ENCODE peak calls at places on chromosomes 7 and 10, in eight cellular contexts. H is neural crest cell, T is lower lobe of right lung, J is lung, O is HFF-Myc, R is tibial nerve, L is HFFc6, F is tibial artery. W is an unnamed sample.
A peak's percentile ranks its signal among the peaks of the same experiment; 100 is the strongest.

GRCh38 chr10:13528875-13529713 is at the start of gene BEND7:
- DNase-seq in H (peak; percentile 43), T (peak; percentile 59), J (no peak), O (no peak), R (no peak), L (no peak), F (no peak), W (peak; percentile 69)

GRCh38 chr7:82410461-82410860 is 33.1 kb downstream of the CACNA2D1 start:
- DNase-seq in H (no peak), T (no peak), J (no peak), O (no peak), R (no peak), L (no peak), F (no peak), W (no peak)

GRCh38 chr10:71136036-71136690 is 76.2 kb upstream of the UNC5B start:
- DNase-seq in H (peak; percentile 51), T (no peak), J (no peak), O (no peak), R (no peak), L (no peak), F (peak; percentile 43), W (no peak)

GRCh38 chr7:34163956-34164355 is 258.6 kb downstream of the BMPER start:
- DNase-seq in H (no peak), T (no peak), J (no peak), O (no peak), R (no peak), L (no peak), F (no peak), W (no peak)

GRCh38 chr10:103967433-103968142 is 648 bp downstream of the SLK start:
- DNase-seq in H (peak; percentile 18), T (no peak), J (no peak), O (no peak), R (peak; percentile 20), L (no peak), F (no peak), W (no peak)

GRCh38 chr7:98733036-98733435 is 116.0 kb downstream of the NPTX2 start:
- DNase-seq in H (peak; percentile 49), T (no peak), J (no peak), O (no peak), R (no peak), L (peak; percentile 17), F (no peak), W (no peak)

GRCh38 chr10:116836902-116837513 is 12.3 kb upstream of the ENO4 start:
- DNase-seq in H (no peak), T (no peak), J (no peak), O (no peak), R (no peak), L (no peak), F (no peak), W (no peak)

GRCh38 chr10:59508296-59508695 is 145.9 kb upstream of the FAM13C start:
- DNase-seq in H (no peak), T (no peak), J (no peak), O (no peak), R (no peak), L (no peak), F (no peak), W (no peak)

GRCh38 chr10:59283456-59284082 is 78.8 kb downstream of the FAM13C start:
- DNase-seq in H (no peak), T (no peak), J (no peak), O (no peak), R (no peak), L (no peak), F (no peak), W (no peak)

GRCh38 chr10:69362471-69362954 is 54.2 kb downstream of the TACR2 start:
- DNase-seq in H (no peak), T (peak; percentile 70), J (peak; percentile 66), O (no peak), R (no peak), L (peak; percentile 77), F (peak; percentile 94), W (peak; percentile 81)

GRCh38 chr7:25861704-25862253 is 290.2 kb upstream of the NFE2L3 start:
- DNase-seq in H (no peak), T (no peak), J (no peak), O (no peak), R (no peak), L (no peak), F (no peak), W (no peak)

GRCh38 chr10:116548301-116548700 is 2.6 kb downstream of the PNLIP start:
- DNase-seq in H (no peak), T (no peak), J (no peak), O (no peak), R (no peak), L (no peak), F (no peak), W (no peak)

GRCh38 chr10:11396311-11396960 is 215.0 kb downstream of the USP6NL start:
- DNase-seq in H (no peak), T (no peak), J (no peak), O (no peak), R (no peak), L (no peak), F (no peak), W (no peak)

GRCh38 chr7:54969190-54969967 is 49.4 kb upstream of the EGFR start:
- DNase-seq in H (no peak), T (no peak), J (no peak), O (no peak), R (no peak), L (peak; percentile 15), F (no peak), W (no peak)

GRCh38 chr7:151595702-151596340 is 76.1 kb upstream of the RHEB start:
- DNase-seq in H (no peak), T (no peak), J (no peak), O (no peak), R (no peak), L (no peak), F (no peak), W (no peak)

GRCh38 chr10:4532467-4532866 is 293.5 kb upstream of the AKR1E2 start:
- DNase-seq in H (no peak), T (no peak), J (no peak), O (no peak), R (no peak), L (peak; percentile 81), F (no peak), W (no peak)

GRCh38 chr10:96133135-96133534 is 3.0 kb downstream of the ZNF518A start:
- DNase-seq in H (no peak), T (no peak), J (no peak), O (no peak), R (no peak), L (peak; percentile 5), F (no peak), W (no peak)

GRCh38 chr10:96124230-96125141 is 5.6 kb upstream of the ZNF518A start:
- DNase-seq in H (peak; percentile 30), T (peak; percentile 64), J (peak; percentile 50), O (no peak), R (no peak), L (no peak), F (no peak), W (no peak)

GRCh38 chr10:96129387-96130325 is at the start of gene ZNF518A:
- DNase-seq in H (peak; percentile 85), T (peak; percentile 97), J (peak; percentile 94), O (peak; percentile 84), R (peak; percentile 86), L (peak; percentile 94), F (peak; percentile 93), W (peak; percentile 37)

GRCh38 chr10:96125142-96125515 is 5.0 kb upstream of the ZNF518A start:
- DNase-seq in H (no peak), T (no peak), J (no peak), O (no peak), R (no peak), L (no peak), F (no peak), W (no peak)

GRCh38 chr10:96130326-96130758 is 245 bp downstream of the ZNF518A start:
- DNase-seq in H (peak; percentile 69), T (peak; percentile 81), J (peak; percentile 70), O (no peak), R (no peak), L (peak; percentile 80), F (peak; percentile 73), W (peak; percentile 33)
- TF ChIP-seq CTCF in H (peak; percentile 10), T (no peak), J (no peak), O (no peak), R (no peak), L (no peak), F (no peak), W (no peak)

DNA sequence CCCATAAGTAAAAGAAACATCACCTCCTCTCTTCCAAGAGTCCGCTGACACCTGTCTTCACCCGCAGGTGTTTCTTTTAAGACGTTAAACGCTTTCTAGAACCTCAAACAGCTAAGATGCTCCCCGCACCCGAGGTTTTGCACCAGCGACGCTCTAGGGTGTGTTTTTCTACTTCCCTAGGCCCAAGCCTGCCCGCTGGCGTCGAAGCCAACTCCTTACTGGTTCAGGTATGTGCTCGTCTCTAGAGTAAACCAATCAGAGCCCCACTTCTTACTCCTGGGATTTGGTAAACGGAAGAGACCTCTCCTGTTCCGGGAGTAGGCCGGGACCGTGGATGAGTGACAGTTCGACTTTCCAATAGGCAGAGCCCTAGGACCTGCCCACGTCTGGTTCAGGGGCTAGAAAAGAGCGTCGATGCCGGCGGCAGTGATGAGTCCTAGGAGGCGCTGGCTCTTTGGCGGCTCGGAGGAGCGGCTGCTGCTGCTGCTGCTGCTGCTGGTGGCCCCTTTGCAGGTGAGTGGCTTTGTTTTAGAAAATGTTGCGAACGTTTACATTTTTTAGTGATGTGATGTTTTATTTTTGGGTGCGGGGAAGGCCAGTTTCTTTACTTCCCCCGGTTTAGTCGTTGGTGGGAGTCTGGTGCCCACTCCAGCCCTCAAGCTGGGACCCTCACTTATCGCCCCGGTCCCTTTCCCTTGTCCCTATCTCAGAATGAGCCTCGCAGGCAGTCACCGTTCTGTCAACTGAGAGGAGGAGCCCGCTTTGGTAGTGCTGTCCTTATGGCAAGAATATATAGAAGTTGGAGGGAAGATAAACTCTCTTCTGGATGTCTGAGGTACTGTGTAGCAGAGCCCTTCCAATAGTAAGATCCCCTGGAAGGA is at the start of gene BPGM:
- DNase-seq in H (peak; percentile 96), T (peak; percentile 95), J (peak; percentile 99), O (peak; percentile 100), R (peak; percentile 99), L (peak; percentile 100), F (peak; percentile 99), W (peak; percentile 69)
- TF ChIP-seq CTCF in H (peak; percentile 34), T (peak; percentile 24), J (no peak), O (peak; percentile 32), R (no peak), L (no peak), F (peak; percentile 2), W (peak; percentile 45)

DNA sequence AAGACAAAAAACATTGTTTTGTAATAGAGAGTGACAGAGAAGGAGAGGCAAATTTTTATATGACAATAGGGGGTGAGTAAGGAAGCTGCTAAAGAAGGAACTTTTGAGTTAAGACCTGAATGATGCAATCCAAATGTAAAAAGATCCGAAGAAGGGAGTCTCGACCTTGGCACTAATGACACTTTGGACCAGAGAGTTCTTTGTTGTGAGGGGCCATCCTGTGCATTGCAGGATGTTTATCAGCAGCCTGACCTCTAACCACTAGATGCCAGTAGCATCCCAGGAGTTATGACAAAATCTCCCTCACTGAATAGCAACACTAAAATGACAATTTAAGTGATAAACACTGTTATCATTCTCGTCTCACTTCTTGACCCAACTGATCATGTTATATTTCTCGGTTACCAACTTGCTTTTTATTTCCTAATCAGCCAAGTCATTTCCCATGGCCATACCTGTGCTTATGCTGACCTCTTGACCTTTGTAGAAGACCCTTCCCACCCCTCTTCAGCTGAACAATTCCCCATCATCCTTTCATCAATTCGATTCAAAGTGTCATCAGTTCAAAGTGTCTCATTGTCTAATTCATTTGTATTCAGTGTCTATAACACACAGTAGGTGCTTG is 30.0 kb downstream of the DGKI start:
- DNase-seq in H (no peak), T (no peak), J (no peak), O (no peak), R (no peak), L (peak; percentile 26), F (no peak), W (no peak)
- TF ChIP-seq CTCF in H (peak; percentile 21), T (no peak), J (no peak), O (peak; percentile 15), R (no peak), L (peak; percentile 68), F (no peak), W (peak; percentile 53)

GRCh38 chr7:30304177-30304884 is 19.9 kb downstream of the ZNRF2 start:
- DNase-seq in H (no peak), T (no peak), J (no peak), O (no peak), R (no peak), L (no peak), F (no peak), W (no peak)
- TF ChIP-seq CTCF in H (no peak), T (no peak), J (no peak), O (no peak), R (no peak), L (no peak), F (no peak), W (no peak)

W was measured in D721Med.